ENCODE peak calls at places on chromosomes 2 and 18, in six cellular contexts. Z, R, C, F, P and W are unnamed samples.

GRCh38 chr2:72515696-72516095 is 310.1 kb downstream of the EXOC6B start:
- DNase-seq in Z (peak; percentile 11), R (no peak), C (no peak), F (no peak), P (no peak), W (no peak)

GRCh38 chr2:19114754-19115231 is 243.6 kb downstream of the OSR1 start:
- DNase-seq in Z (peak; percentile 29), R (no peak), C (no peak), F (no peak), P (no peak), W (no peak)

GRCh38 chr2:48722391-48722790 is 33.1 kb downstream of the LHCGR start:
- DNase-seq in Z (peak; percentile 51), R (no peak), C (no peak), F (no peak), P (no peak), W (no peak)

GRCh38 chr2:219163156-219163555 is 2.5 kb upstream of the NHEJ1 start:
- DNase-seq in Z (no peak), R (no peak), C (no peak), F (no peak), P (no peak), W (no peak)

GRCh38 chr2:37802899-37803379 is 122.1 kb upstream of the RMDN2 start:
- DNase-seq in Z (peak; percentile 89), R (peak; percentile 90), C (peak; percentile 94), F (no peak), P (no peak), W (peak; percentile 70)

GRCh38 chr2:3321825-3322224 is 55.8 kb downstream of the EIPR1 start:
- DNase-seq in Z (no peak), R (no peak), C (no peak), F (no peak), P (no peak), W (no peak)

GRCh38 chr2:47208852-47209606 is 53.9 kb upstream of the STPG4 start:
- DNase-seq in Z (peak; percentile 70), R (peak; percentile 83), C (no peak), F (peak; percentile 65), P (no peak), W (no peak)

GRCh38 chr2:28152585-28153284 is 239.9 kb upstream of the FOSL2 start:
- DNase-seq in Z (peak; percentile 59), R (peak; percentile 36), C (no peak), F (no peak), P (no peak), W (no peak)

GRCh38 chr2:42569116-42569711 is 782 bp downstream of the MTA3 start:
- DNase-seq in Z (peak; percentile 47), R (peak; percentile 47), C (no peak), F (peak; percentile 63), P (no peak), W (no peak)

GRCh38 chr2:128611421-128612320 is 293.0 kb upstream of the HS6ST1 start:
- DNase-seq in Z (no peak), R (no peak), C (no peak), F (no peak), P (no peak), W (no peak)

GRCh38 chr2:174023591-174024523 is 58.7 kb upstream of the SP3 start:
- DNase-seq in Z (peak; percentile 97), R (peak; percentile 98), C (peak; percentile 81), F (peak; percentile 97), P (no peak), W (peak; percentile 79)

GRCh38 chr2:216004408-216005283 is 8.7 kb downstream of the MREG start:
- DNase-seq in Z (no peak), R (no peak), C (no peak), F (no peak), P (no peak), W (no peak)

GRCh38 chr18:77736817-77737216 is 487.2 kb downstream of the GALR1 start:
- DNase-seq in Z (no peak), R (no peak), C (no peak), F (peak; percentile 53), P (no peak), W (no peak)

GRCh38 chr2:222561817-222562424 is 94.0 kb downstream of the FARSB start:
- DNase-seq in Z (peak; percentile 73), R (peak; percentile 72), C (no peak), F (peak; percentile 82), P (peak; percentile 23), W (no peak)

GRCh38 chr2:147100406-147101035 is 744.3 kb upstream of the ACVR2A start:
- DNase-seq in Z (peak; percentile 17), R (peak; percentile 48), C (no peak), F (no peak), P (no peak), W (no peak)

GRCh38 chr2:58870704-58871103 is 629.6 kb upstream of the FANCL start:
- DNase-seq in Z (peak; percentile 7), R (no peak), C (no peak), F (peak; percentile 12), P (no peak), W (no peak)

GRCh38 chr18:59047321-59047991 is 92.2 kb upstream of the SEC11C start:
- DNase-seq in Z (no peak), R (no peak), C (no peak), F (no peak), P (no peak), W (no peak)

GRCh38 chr2:117707874-117708273 is 106.6 kb upstream of the DDX18 start:
- DNase-seq in Z (no peak), R (no peak), C (no peak), F (no peak), P (no peak), W (no peak)

GRCh38 chr18:8176554-8176953 is 432.7 kb upstream of the RAB12 start:
- DNase-seq in Z (no peak), R (no peak), C (no peak), F (no peak), P (no peak), W (no peak)

GRCh38 chr2:214716811-214717560 is 92.5 kb downstream of the BARD1 start:
- DNase-seq in Z (no peak), R (no peak), C (no peak), F (no peak), P (no peak), W (no peak)

GRCh38 chr2:160372585-160372984 is 121.0 kb downstream of the RBMS1 start:
- DNase-seq in Z (peak; percentile 63), R (peak; percentile 57), C (no peak), F (no peak), P (no peak), W (no peak)

GRCh38 chr2:47072018-47072691 is 83.0 kb downstream of the STPG4 start:
- DNase-seq in Z (no peak), R (peak; percentile 90), C (no peak), F (no peak), P (no peak), W (no peak)

GRCh38 chr18:26686532-26686931 is 138.2 kb upstream of the KCTD1 start:
- DNase-seq in Z (no peak), R (no peak), C (no peak), F (no peak), P (no peak), W (no peak)

GRCh38 chr2:25977768-25978167 is 4.5 kb downstream of the KIF3C start:
- DNase-seq in Z (peak; percentile 37), R (no peak), C (no peak), F (no peak), P (no peak), W (no peak)

GRCh38 chr2:37389984-37390765 is 45.7 kb downstream of the QPCT start:
- DNase-seq in Z (peak; percentile 91), R (peak; percentile 62), C (no peak), F (peak; percentile 86), P (peak; percentile 65), W (peak; percentile 87)

DNA sequence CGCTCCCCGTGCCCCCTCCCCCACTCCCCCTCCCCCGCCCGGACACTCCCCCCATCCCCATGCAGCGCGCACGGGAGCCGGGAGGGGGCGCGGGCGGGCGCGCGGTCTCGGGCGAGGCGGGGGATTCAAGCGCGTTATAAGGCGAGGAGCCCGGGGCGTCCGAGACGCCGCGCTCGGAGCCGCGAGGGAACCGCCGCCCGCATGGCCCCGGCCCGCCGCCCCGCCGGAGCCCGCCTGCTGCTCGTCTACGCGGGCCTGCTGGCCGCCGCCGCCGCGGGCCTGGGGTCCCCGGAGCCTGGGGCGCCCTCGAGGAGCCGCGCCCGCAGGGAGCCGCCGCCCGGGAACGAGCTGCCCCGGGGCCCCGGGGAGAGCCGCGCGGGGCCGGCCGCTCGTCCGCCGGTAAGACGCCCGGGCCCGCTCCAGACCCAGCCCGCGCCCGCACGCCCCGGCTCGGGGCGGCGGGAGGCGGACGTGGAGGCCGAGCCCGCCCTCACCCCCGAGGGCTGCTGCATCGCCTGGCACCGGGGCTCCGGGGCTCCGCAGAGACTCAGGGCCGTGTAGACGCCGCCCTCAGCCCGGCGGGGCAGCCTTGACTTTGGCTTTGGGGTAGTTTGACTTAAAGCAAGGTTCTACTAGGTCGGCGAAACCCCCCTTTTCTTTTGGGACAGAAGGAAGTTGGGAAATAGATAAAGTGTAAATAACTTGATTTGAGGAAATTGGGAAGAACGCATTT is at the start of gene ERFE:
- DNase-seq in Z (peak; percentile 35), R (peak; percentile 34), C (no peak), F (peak; percentile 82), P (peak; percentile 32), W (no peak)
- TF ChIP-seq CTCF in Z (peak; percentile 33), R (peak; percentile 16), C (peak; percentile 44), F (peak; percentile 34), P (peak; percentile 40), W (peak; percentile 21)

GRCh38 chr2:163657257-163657656 is 78.6 kb downstream of the FIGN start:
- DNase-seq in Z (peak; percentile 77), R (no peak), C (no peak), F (no peak), P (no peak), W (no peak)
- H3K4me3 ChIP-seq in Z (no peak overlapping the region), R (no peak overlapping the region), C (no peak overlapping the region), F (no peak overlapping the region), P (no peak overlapping the region), W (no peak overlapping the region)

GRCh38 chr2:119721462-119721861 is 38.3 kb upstream of the PTPN4 start:
- DNase-seq in Z (no peak), R (no peak), C (no peak), F (no peak), P (no peak), W (no peak)

GRCh38 chr2:119721904-119722303 is 37.8 kb upstream of the PTPN4 start:
- DNase-seq in Z (no peak), R (no peak), C (no peak), F (no peak), P (no peak), W (no peak)

GRCh38 chr2:119719261-119719627 is 40.2 kb downstream of the TMEM177 start:
- DNase-seq in Z (no peak), R (no peak), C (no peak), F (no peak), P (no peak), W (no peak)

GRCh38 chr2:119723121-119723635 is 36.5 kb upstream of the PTPN4 start:
- DNase-seq in Z (no peak), R (no peak), C (no peak), F (no peak), P (no peak), W (no peak)

GRCh38 chr2:119721043-119721442 is 38.7 kb upstream of the PTPN4 start:
- DNase-seq in Z (no peak), R (no peak), C (no peak), F (no peak), P (no peak), W (no peak)
- TF ChIP-seq CTCF in Z (no peak), R (no peak), C (no peak), F (no peak), P (no peak), W (no peak)

DNA sequence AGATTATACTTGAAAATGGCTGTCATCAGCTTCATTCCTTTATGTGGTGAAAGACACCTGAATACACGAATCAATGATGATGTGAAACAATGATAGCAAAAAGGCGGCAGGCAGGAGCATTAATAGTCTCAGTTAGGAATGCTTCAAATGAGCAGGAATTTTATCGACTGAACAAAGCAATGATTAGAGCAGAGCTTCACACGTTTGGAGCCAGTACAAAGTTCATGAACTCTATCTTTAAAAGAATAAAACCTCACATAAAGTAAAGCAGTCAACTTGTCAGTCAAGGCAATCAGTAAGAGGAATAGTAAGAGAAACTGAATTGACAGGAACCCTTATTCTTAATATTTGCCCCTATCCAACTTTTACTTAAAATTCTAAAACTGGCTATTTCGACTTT is 78.4 kb upstream of the SERTAD2 start:
- DNase-seq in Z (no peak), R (no peak), C (no peak), F (no peak), P (no peak), W (no peak)
- H3K4me3 ChIP-seq in Z (no peak overlapping the region), R (no peak overlapping the region), C (no peak overlapping the region), F (no peak overlapping the region), P (no peak overlapping the region), W (no peak overlapping the region)